ENCODE peak calls at places on chromosomes 2 and 18, in seven cellular contexts. N is A549, J is choroid plexus epithelial cell, G is mammary epithelial cell, C is neural progenitor cell, M is ovary, Z is right atrium auricular region. E is an unnamed sample.

GRCh38 chr2:239689985-239690384 is 289.2 kb upstream of the HDAC4 start:
- DNase-seq in N (no peak), J (no peak), G (no peak), C (no peak), M (no peak), Z (peak), E (no peak)

GRCh38 chr2:156333274-156333950 is 891 bp upstream of the NR4A2 start:
- DNase-seq in N (no peak), J (no peak), G (peak), C (no peak), M (no peak), Z (no peak), E (no peak)

GRCh38 chr2:168030862-168031624 is 216.4 kb downstream of the STK39 start:
- DNase-seq in N (no peak), J (peak), G (peak), C (no peak), M (no peak), Z (no peak), E (peak)

GRCh38 chr2:88739985-88740600 is 48.6 kb downstream of the RPIA start:
- DNase-seq in N (peak), J (peak), G (peak), C (peak), M (peak), Z (peak), E (peak)

GRCh38 chr18:77138270-77138669 is 5.7 kb upstream of the MBP start:
- DNase-seq in N (no peak), J (no peak), G (no peak), C (no peak), M (no peak), Z (no peak), E (no peak)

GRCh38 chr18:8801263-8801901 is 96.0 kb downstream of the MTCL1 start:
- DNase-seq in N (peak), J (peak), G (no peak), C (no peak), M (no peak), Z (no peak), E (peak)

GRCh38 chr2:160973991-160974390 is 186.2 kb upstream of the TANK start:
- DNase-seq in N (no peak), J (no peak), G (no peak), C (no peak), M (no peak), Z (no peak), E (no peak)

GRCh38 chr2:165640232-165640923 is 153.7 kb downstream of the GALNT3 start:
- DNase-seq in N (no peak), J (no peak), G (no peak), C (no peak), M (no peak), Z (no peak), E (no peak)

GRCh38 chr2:68196120-68196716 is 38.5 kb downstream of the PNO1 start:
- DNase-seq in N (peak), J (peak), G (peak), C (peak), M (no peak), Z (no peak), E (peak)

GRCh38 chr2:213958086-213958485 is 452.8 kb upstream of the VWC2L start:
- DNase-seq in N (no peak), J (no peak), G (peak), C (no peak), M (no peak), Z (no peak), E (no peak)

GRCh38 chr2:202278944-202279343 is 13.4 kb downstream of the NOP58 start:
- DNase-seq in N (peak), J (peak), G (peak), C (peak), M (no peak), Z (no peak), E (peak)

GRCh38 chr2:149679286-149679685 is 91.7 kb upstream of the MMADHC start:
- DNase-seq in N (peak), J (peak), G (peak), C (no peak), M (no peak), Z (no peak), E (peak)

GRCh38 chr2:203708846-203709815 is 2.7 kb downstream of the CD28 start:
- DNase-seq in N (no peak), J (no peak), G (no peak), C (no peak), M (no peak), Z (no peak), E (peak)

GRCh38 chr18:54739476-54739875 is 88.8 kb upstream of the RAB27B start:
- DNase-seq in N (no peak), J (peak), G (no peak), C (no peak), M (no peak), Z (no peak), E (peak)

GRCh38 chr2:124585277-124585676 is 560.2 kb downstream of the CNTNAP5 start:
- DNase-seq in N (no peak), J (no peak), G (no peak), C (no peak), M (no peak), Z (no peak), E (no peak)

GRCh38 chr18:55488473-55488872 is 99.5 kb downstream of the TCF4 start:
- DNase-seq in N (no peak), J (no peak), G (no peak), C (peak), M (no peak), Z (no peak), E (no peak)

GRCh38 chr2:144510206-144510991 is 9.5 kb downstream of the ZEB2 start:
- DNase-seq in N (no peak), J (peak), G (peak), C (peak), M (no peak), Z (no peak), E (peak)

GRCh38 chr2:237860273-237860935 is 981 bp downstream of the RAMP1 start:
- DNase-seq in N (no peak), J (no peak), G (no peak), C (no peak), M (no peak), Z (no peak), E (no peak)

GRCh38 chr18:35172451-35173035 is 68.3 kb upstream of the ZNF397 start:
- DNase-seq in N (no peak), J (no peak), G (no peak), C (no peak), M (no peak), Z (no peak), E (peak)

GRCh38 chr2:42828487-42829416 is 36.4 kb upstream of the HAAO start:
- DNase-seq in N (peak), J (peak), G (peak), C (peak), M (peak), Z (peak), E (peak)

GRCh38 chr2:30230479-30230854 is 867 bp upstream of the LBH start:
- DNase-seq in N (no peak), J (peak), G (no peak), C (peak), M (peak), Z (no peak), E (peak)

GRCh38 chr18:37662546-37663339 is 97.1 kb upstream of the CELF4 start:
- DNase-seq in N (no peak), J (no peak), G (no peak), C (no peak), M (no peak), Z (no peak), E (no peak)

DNA sequence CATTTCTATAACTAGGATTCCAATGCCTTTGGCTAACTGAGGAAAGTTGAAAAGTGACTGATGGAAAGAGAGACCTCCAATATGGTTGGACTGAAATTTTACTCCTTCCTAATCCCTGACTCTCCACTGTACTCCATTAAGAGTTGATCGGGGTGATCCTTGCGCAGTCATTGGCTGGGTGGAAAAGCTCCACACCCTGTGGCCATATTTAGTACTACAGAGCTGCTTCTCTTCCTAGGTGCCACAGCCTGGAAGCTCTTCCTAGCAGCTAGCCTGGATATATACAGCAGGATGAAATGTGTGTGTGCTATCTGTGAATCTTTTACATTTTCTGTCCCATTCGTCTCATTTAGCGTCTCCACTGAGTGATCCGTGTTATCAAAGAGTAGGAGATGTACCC is 71.2 kb downstream of the MEP1B start:
- DNase-seq in N (no peak), J (no peak), G (no peak), C (no peak), M (no peak), Z (no peak), E (no peak)
- TF ChIP-seq CTCF in N (no peak), J (peak), G (peak), C (no peak), M (no peak), Z (no peak), E (peak)

DNA sequence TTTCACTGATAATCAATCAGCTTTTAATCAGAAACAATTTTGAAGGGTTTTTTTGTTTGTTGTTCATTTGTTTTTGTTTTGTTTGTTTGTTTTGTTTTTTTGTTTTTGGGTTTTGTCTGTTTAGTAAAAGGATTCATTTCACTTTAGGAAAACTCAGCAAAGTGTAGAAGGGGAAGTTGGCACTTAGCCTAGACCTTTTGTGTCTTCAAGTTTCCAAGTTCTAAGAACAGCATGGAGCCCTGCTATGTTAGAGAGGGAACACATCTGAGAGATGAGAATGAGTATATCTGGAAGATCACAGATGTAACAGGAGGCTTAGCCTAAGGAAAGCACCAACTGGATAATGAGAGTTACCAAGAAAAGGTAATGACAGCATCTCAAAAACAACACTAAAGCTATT is 501.5 kb downstream of the ERBB4 start:
- DNase-seq in N (no peak), J (peak), G (no peak), C (no peak), M (no peak), Z (no peak), E (no peak)
- TF ChIP-seq CTCF in N (no peak), J (no peak), G (no peak), C (no peak), M (no peak), Z (no peak), E (no peak)

GRCh38 chr18:30999186-30999585 is 43.4 kb downstream of the DSC3 start:
- DNase-seq in N (no peak), J (peak), G (no peak), C (no peak), M (no peak), Z (no peak), E (peak)
- TF ChIP-seq CTCF in N (peak), J (no peak), G (peak), C (peak), M (no peak), Z (no peak), E (peak)

DNA sequence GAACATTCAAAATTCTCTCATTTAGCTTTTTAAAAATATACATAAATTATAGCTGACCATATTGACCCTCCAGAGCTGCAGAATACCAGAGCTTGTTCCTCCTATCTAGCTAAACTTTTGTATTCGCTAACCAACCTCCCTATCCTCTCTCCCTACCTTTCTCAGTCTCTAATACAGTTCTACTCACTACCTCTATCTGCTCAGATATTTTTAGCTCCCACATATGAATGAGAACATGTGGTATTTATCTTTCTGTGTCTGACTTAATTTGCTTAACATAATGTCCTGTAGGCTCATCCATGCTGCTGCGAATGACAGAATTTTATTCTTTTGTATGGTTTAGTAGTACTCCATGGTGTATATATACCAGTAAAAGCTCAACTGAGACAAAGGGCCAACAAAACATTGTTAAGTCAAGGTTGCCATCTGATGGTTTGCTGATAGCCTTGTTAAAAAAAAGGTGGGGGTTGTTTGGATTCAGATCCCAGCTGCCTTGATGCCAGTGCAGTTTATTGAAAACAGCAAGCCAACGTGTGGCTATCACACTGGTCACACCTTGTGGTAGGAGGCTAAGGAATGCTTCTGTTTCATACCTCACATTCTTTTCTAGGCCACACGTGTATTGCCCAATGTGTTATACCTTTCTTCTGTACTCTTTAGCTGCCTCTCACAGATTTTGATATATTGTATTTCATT is 101.5 kb downstream of the VWA3B start:
- DNase-seq in N (no peak), J (peak), G (peak), C (no peak), M (no peak), Z (no peak), E (no peak)
- TF ChIP-seq CTCF in N (no peak), J (peak), G (peak), C (no peak), M (no peak), Z (no peak), E (no peak)

GRCh38 chr2:10709290-10709939 is 12.0 kb upstream of the ATP6V1C2 start:
- DNase-seq in N (peak), J (peak), G (peak), C (peak), M (no peak), Z (no peak), E (peak)
- TF ChIP-seq CTCF in N (peak), J (peak), G (peak), C (peak), M (no peak), Z (no peak), E (peak)

DNA sequence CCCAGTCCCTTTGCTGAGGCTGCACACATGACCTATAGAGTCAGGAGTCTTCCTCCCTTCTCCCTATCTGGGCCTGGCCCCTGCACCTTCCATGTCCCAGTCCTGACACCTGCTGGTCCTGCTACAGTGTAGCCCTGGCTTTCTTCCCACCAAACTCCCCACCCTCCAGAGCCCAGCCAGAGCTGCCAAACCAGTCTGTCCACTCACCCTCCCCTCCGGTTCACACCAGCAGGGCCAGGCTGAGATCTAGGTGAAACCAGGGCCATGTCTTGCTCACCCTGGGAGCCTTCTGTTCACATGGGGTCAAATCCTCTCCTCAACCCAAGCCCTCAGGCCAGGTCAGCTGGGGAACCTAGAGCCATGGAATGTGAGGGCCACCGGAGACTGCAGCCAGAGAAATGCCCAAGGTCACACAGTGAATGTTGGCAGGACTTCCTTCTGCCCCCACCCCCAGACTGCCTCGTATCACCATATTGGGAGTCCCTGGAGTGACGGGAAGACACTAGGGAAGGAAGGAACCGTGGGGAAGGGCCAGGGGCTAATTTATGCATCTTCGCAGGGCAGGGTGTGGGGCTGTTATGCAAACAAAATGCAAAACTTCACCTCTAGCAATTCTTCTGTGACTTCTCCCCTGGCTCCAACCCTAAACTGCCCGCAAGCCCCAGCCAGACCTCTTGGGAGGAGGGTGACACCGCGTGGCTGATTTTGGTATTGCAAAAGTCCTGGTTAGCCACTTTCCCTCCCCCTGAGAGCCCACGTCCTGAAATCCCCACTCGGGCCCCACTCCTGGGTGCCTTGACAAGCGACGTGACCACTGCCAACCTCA is 14.6 kb downstream of the TNS1 start:
- DNase-seq in N (peak), J (peak), G (peak), C (peak), M (peak), Z (peak), E (peak)
- TF ChIP-seq CTCF in N (peak), J (peak), G (peak), C (peak), M (peak), Z (peak), E (peak)

GRCh38 chr2:231926180-231926741 is at the start of gene NPPC:
- DNase-seq in N (peak), J (peak), G (peak), C (peak), M (peak), Z (no peak), E (peak)
- TF ChIP-seq CTCF in N (peak), J (peak), G (no peak), C (peak), M (no peak), Z (no peak), E (peak)

GRCh38 chr2:233129351-233129978 is 69.3 kb downstream of the INPP5D start:
- DNase-seq in N (no peak), J (no peak), G (no peak), C (peak), M (no peak), Z (no peak), E (no peak)
- TF ChIP-seq CTCF in N (no peak), J (peak), G (peak), C (peak), M (no peak), Z (no peak), E (peak)

GRCh38 chr18:50401888-50402287 is 27.0 kb downstream of the SKA1 start:
- DNase-seq in N (no peak), J (peak), G (peak), C (peak), M (peak), Z (no peak), E (peak)

GRCh38 chr18:50399582-50399981 is 24.7 kb downstream of the SKA1 start:
- DNase-seq in N (no peak), J (no peak), G (no peak), C (no peak), M (no peak), Z (no peak), E (no peak)

GRCh38 chr18:50398947-50399346 is 24.1 kb downstream of the SKA1 start:
- DNase-seq in N (no peak), J (no peak), G (no peak), C (no peak), M (no peak), Z (no peak), E (no peak)

GRCh38 chr18:50398099-50398498 is 23.3 kb downstream of the SKA1 start:
- DNase-seq in N (no peak), J (no peak), G (no peak), C (no peak), M (no peak), Z (no peak), E (no peak)

GRCh38 chr18:50401334-50401733 is 26.5 kb downstream of the SKA1 start:
- DNase-seq in N (no peak), J (no peak), G (no peak), C (no peak), M (no peak), Z (no peak), E (no peak)
- TF ChIP-seq CTCF in N (no peak), J (no peak), G (no peak), C (no peak), M (no peak), Z (no peak), E (no peak)

GRCh38 chr2:12081481-12082210 is 335.2 kb downstream of the LPIN1 start:
- DNase-seq in N (no peak), J (no peak), G (no peak), C (no peak), M (no peak), Z (no peak), E (no peak)
- TF ChIP-seq CTCF in N (no peak), J (no peak), G (no peak), C (no peak), M (no peak), Z (no peak), E (no peak)